ENCODE peak calls at places on chromosomes 2 and 18, in six cellular contexts. I, J, G, N, U and B are unnamed samples.

GRCh38 chr2:46942143-46942526 is 26.5 kb upstream of the MCFD2 start:
- DNase-seq in I (no peak), J (peak; percentile 61), G (peak; percentile 72), N (no peak), U (no peak), B (peak; percentile 69)

GRCh38 chr2:45458909-45459563 is 152.0 kb downstream of the SRBD1 start:
- DNase-seq in I (no peak), J (no peak), G (no peak), N (peak; percentile 75), U (peak; percentile 62), B (no peak)

GRCh38 chr2:23681356-23682140 is 245.4 kb downstream of the ATAD2B start:
- DNase-seq in I (peak; percentile 60), J (no peak), G (no peak), N (no peak), U (no peak), B (no peak)

GRCh38 chr2:131201098-131201497 is 8.2 kb upstream of the POTEE start:
- DNase-seq in I (no peak), J (no peak), G (no peak), N (no peak), U (no peak), B (no peak)

GRCh38 chr2:8215159-8215863 is 466.5 kb upstream of the ID2 start:
- DNase-seq in I (no peak), J (no peak), G (no peak), N (no peak), U (no peak), B (no peak)

GRCh38 chr2:24920813-24921441 is 890 bp upstream of the ADCY3 start:
- DNase-seq in I (peak; percentile 37), J (no peak), G (no peak), N (no peak), U (no peak), B (no peak)

GRCh38 chr18:49845629-49846252 is 32.4 kb upstream of the ACAA2 start:
- DNase-seq in I (no peak), J (no peak), G (no peak), N (no peak), U (no peak), B (no peak)

GRCh38 chr2:15701326-15701907 is 109.7 kb downstream of the DDX1 start:
- DNase-seq in I (no peak), J (no peak), G (no peak), N (no peak), U (no peak), B (no peak)

GRCh38 chr2:150621800-150622199 is 134.3 kb upstream of the RND3 start:
- DNase-seq in I (no peak), J (no peak), G (no peak), N (peak; percentile 67), U (peak; percentile 87), B (no peak)

GRCh38 chr18:79723628-79724027 is 44.0 kb downstream of the CTDP1 start:
- DNase-seq in I (no peak), J (no peak), G (no peak), N (no peak), U (no peak), B (no peak)

GRCh38 chr2:224442092-224442999 is 40.4 kb upstream of the FAM124B start:
- DNase-seq in I (no peak), J (peak; percentile 6), G (no peak), N (peak; percentile 15), U (peak; percentile 10), B (no peak)

GRCh38 chr2:159126653-159127052 is 158.2 kb downstream of the TANC1 start:
- DNase-seq in I (no peak), J (no peak), G (no peak), N (peak; percentile 72), U (peak; percentile 81), B (no peak)